ENCODE peak calls at places on chromosomes 16 and 17, in five cellular contexts. I, W, P, L and S are unnamed samples.

GRCh38 chr17:55462711-55463110 is 41.1 kb upstream of the MMD start:
- DNase-seq in I (no peak), W (no peak), P (no peak), L (no peak), S (no peak)

GRCh38 chr16:69199382-69199781 is 12.4 kb downstream of the SNTB2 start:
- DNase-seq in I (no peak), W (peak; percentile 91), P (no peak), L (no peak), S (no peak)

GRCh38 chr17:78381601-78382168 is 3.2 kb downstream of the PGS1 start:
- DNase-seq in I (no peak), W (peak; percentile 69), P (no peak), L (no peak), S (no peak)

GRCh38 chr16:69404275-69404805 is 18.5 kb upstream of the TERF2 start:
- DNase-seq in I (no peak), W (peak; percentile 48), P (peak; percentile 31), L (no peak), S (no peak)

GRCh38 chr17:40551091-40551873 is 14.0 kb downstream of the CCR7 start:
- DNase-seq in I (no peak), W (peak; percentile 99), P (no peak), L (no peak), S (no peak)

GRCh38 chr16:14378131-14378551 is 251.9 kb downstream of the PARN start:
- DNase-seq in I (no peak), W (peak; percentile 76), P (no peak), L (no peak), S (peak; percentile 54)

GRCh38 chr17:1024076-1024475 is 27.1 kb downstream of the TIMM22 start:
- DNase-seq in I (no peak), W (no peak), P (no peak), L (no peak), S (no peak)

GRCh38 chr17:32755045-32755805 is 121.7 kb downstream of the MYO1D start:
- DNase-seq in I (peak; percentile 55), W (peak; percentile 82), P (peak; percentile 51), L (peak; percentile 66), S (peak; percentile 43)

GRCh38 chr16:9134739-9135138 is 43.3 kb downstream of the HAPSTR1 start:
- DNase-seq in I (peak; percentile 91), W (peak; percentile 62), P (peak; percentile 82), L (peak; percentile 82), S (peak; percentile 64)

GRCh38 chr17:32980230-32980629 is 11.4 kb upstream of the SPACA3 start:
- DNase-seq in I (no peak), W (no peak), P (no peak), L (no peak), S (no peak)

GRCh38 chr16:10736926-10737625 is 6.6 kb upstream of the NUBP1 start:
- DNase-seq in I (peak; percentile 86), W (peak; percentile 66), P (peak; percentile 69), L (peak; percentile 70), S (peak; percentile 82)

GRCh38 chr17:55513885-55514590 is 2.8 kb upstream of the SMIM36 start:
- DNase-seq in I (peak; percentile 83), W (peak; percentile 68), P (peak; percentile 76), L (peak; percentile 73), S (peak; percentile 73)

GRCh38 chr16:55955845-55956244 is 80.7 kb upstream of the CES5A start:
- DNase-seq in I (no peak), W (no peak), P (no peak), L (no peak), S (no peak)

GRCh38 chr17:73192219-73192893 is 499 bp upstream of the COG1 start:
- DNase-seq in I (peak; percentile 86), W (peak; percentile 93), P (peak; percentile 91), L (peak; percentile 92), S (peak; percentile 68)

GRCh38 chr16:85204242-85205010 is 92.2 kb upstream of the CIBAR2 start:
- DNase-seq in I (no peak), W (peak; percentile 96), P (no peak), L (no peak), S (no peak)

GRCh38 chr17:47291242-47291873 is 32.4 kb upstream of the EFCAB13 start:
- DNase-seq in I (no peak), W (no peak), P (no peak), L (no peak), S (no peak)

GRCh38 chr17:39529455-39529854 is 68.2 kb downstream of the CDK12 start:
- DNase-seq in I (no peak), W (no peak), P (no peak), L (no peak), S (no peak)

GRCh38 chr16:50588276-50588675 is 40.1 kb downstream of the NKD1 start:
- DNase-seq in I (no peak), W (no peak), P (peak; percentile 32), L (no peak), S (no peak)

GRCh38 chr17:28811594-28812135 is 30.9 kb downstream of the FAM222B start:
- DNase-seq in I (peak; percentile 19), W (peak; percentile 47), P (peak; percentile 40), L (peak; percentile 15), S (peak; percentile 8)

GRCh38 chr16:85350146-85350728 is 238.0 kb upstream of the CIBAR2 start:
- DNase-seq in I (no peak), W (no peak), P (no peak), L (no peak), S (no peak)

GRCh38 chr16:47375423-47375822 is 85.4 kb downstream of the ITFG1 start:
- DNase-seq in I (no peak), W (no peak), P (no peak), L (no peak), S (no peak)

GRCh38 chr16:68426355-68426652 is 22.0 kb downstream of the SMPD3 start:
- DNase-seq in I (no peak), W (peak; percentile 43), P (no peak), L (no peak), S (no peak)

GRCh38 chr17:310111-311010 is 42.2 kb downstream of the RPH3AL start:
- DNase-seq in I (no peak), W (no peak), P (peak; percentile 83), L (no peak), S (no peak)

GRCh38 chr17:7511108-7511507 is 26.9 kb downstream of the POLR2A start:
- DNase-seq in I (no peak), W (peak; percentile 25), P (no peak), L (no peak), S (no peak)

GRCh38 chr16:89257281-89257731 is 39.8 kb downstream of the ZNF778 start:
- DNase-seq in I (no peak), W (peak; percentile 54), P (peak; percentile 44), L (peak; percentile 64), S (no peak)

GRCh38 chr16:67301080-67301757 is 21.9 kb downstream of the PLEKHG4 start:
- DNase-seq in I (no peak), W (peak; percentile 32), P (no peak), L (no peak), S (no peak)

GRCh38 chr16:27293343-27293742 is 20.4 kb upstream of the IL4R start:
- DNase-seq in I (no peak), W (no peak), P (no peak), L (no peak), S (no peak)

GRCh38 chr17:33234930-33235685 is 58.0 kb downstream of the ASIC2 start:
- DNase-seq in I (no peak), W (peak; percentile 96), P (no peak), L (peak; percentile 24), S (no peak)

GRCh38 chr17:47720754-47721533 is 12.1 kb upstream of the TBX21 start:
- DNase-seq in I (no peak), W (peak; percentile 78), P (peak; percentile 48), L (peak; percentile 70), S (no peak)

GRCh38 chr17:59534583-59534982 is 30.8 kb upstream of the DHX40 start:
- DNase-seq in I (peak; percentile 34), W (peak; percentile 29), P (peak; percentile 8), L (peak; percentile 58), S (no peak)

GRCh38 chr16:87166321-87166720 is 150.9 kb downstream of the C16orf95 start:
- DNase-seq in I (no peak), W (no peak), P (no peak), L (no peak), S (no peak)
- H2AFZ ChIP-seq in I (no peak overlapping the region), W (no peak overlapping the region), P (no peak overlapping the region), L (no peak overlapping the region), S (no peak overlapping the region)

GRCh38 chr17:74758846-74759163 is 10.4 kb downstream of the NHERF1 start:
- DNase-seq in I (no peak), W (peak; percentile 62), P (no peak), L (peak; percentile 57), S (peak; percentile 53)
- TF ChIP-seq EZH2phosphoT487 in I (no peak), W (no peak), P (no peak), L (no peak), S (no peak)

DNA sequence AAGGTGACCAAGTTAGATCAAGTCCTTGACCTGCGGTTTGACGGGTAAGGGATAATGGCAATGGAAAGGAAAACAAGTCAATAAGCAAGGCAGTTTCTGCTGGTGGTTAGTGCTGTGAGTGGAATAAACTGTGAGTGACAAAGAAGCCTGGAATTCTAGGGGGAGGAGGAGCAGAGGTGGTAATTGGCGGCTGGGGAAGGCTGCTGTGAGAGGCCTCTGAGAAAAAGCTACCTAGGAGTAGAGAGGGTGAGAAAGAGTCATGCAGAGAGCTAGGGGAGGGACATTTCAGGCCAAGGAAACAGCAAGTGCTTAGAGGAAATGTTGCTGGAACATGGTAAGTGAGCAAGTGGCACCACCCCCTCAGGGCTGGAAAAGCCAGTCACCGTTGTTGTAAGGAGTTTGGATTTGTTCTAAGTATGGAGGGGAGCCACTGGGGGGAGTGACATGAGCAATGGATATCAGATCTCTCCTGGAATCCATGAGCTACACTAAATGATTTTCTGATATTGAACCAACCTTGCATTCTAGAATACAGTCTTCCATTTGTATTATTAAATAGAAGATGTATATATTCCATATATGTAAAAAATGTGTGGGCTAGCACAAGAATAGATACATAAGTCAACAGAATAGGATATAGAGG is 6.7 kb downstream of the NLRC3 start:
- DNase-seq in I (no peak), W (no peak), P (no peak), L (no peak), S (no peak)
- H2AFZ ChIP-seq in I (no peak overlapping the region), W (no peak overlapping the region), P (no peak overlapping the region), L (no peak overlapping the region), S (no peak overlapping the region)

DNA sequence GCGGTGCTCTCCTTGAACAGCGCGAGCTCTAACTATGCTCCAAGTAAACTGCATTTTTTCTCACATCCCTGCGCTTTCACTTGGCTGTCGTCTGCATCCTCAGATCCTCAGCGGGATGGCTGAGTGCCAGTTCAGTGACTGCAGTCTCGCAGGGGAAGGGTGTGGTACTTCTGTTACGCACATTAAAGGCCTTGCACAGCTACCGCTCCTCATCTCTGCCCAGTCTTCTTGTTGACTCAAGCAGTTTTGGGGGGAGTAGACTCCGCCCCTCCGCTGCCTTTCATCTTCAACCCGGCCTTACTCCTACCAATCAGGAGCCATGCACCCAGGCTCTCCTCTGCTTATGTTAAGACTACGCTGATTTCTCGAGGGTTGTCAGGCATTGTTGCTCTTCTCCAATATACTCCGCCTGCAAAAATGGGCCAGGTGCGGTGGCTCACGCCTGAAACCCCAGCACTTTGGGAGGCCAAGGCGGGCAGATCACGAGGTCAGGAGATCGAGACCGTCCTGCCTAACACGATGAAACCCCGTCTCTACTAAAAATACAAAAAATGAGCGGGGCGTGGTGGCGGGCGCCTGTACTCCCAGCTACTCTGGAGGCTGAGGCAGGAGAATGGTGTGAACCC is 10.0 kb downstream of the ATP5PD start:
- DNase-seq in I (no peak), W (peak; percentile 97), P (no peak), L (no peak), S (no peak)
- TF ChIP-seq EZH2phosphoT487 in I (no peak), W (no peak), P (no peak), L (no peak), S (no peak)

GRCh38 chr17:68399638-68400403 is 57.5 kb downstream of the WIPI1 start:
- DNase-seq in I (peak; percentile 71), W (peak; percentile 97), P (no peak), L (no peak), S (peak; percentile 69)
- H2AFZ ChIP-seq in I (peak overlapping the region; percentile 68), W (peak overlapping the region; percentile 60), P (no peak overlapping the region), L (no peak overlapping the region), S (peak overlapping the region; percentile 21)